ENCODE peak calls at places on chromosomes 5 and 9, in six cellular contexts. X, N, T, F, H and J are unnamed samples.
A peak's percentile ranks its signal among the peaks of the same experiment; 100 is the strongest.

GRCh38 chr5:90940227-90940995 is 381.8 kb downstream of the ADGRV1 start:
- DNase-seq in X (no peak), N (no peak), T (no peak), F (no peak), H (peak; percentile 94), J (peak; percentile 67)

GRCh38 chr9:127033784-127034183 is 88.7 kb downstream of the ANGPTL2 start:
- DNase-seq in X (no peak), N (no peak), T (no peak), F (no peak), H (no peak), J (no peak)

GRCh38 chr9:114336699-114337395 is 7.2 kb downstream of the ORM2 start:
- DNase-seq in X (no peak), N (no peak), T (no peak), F (no peak), H (no peak), J (no peak)

GRCh38 chr5:23157169-23157568 is 304.0 kb upstream of the CDH12 start:
- DNase-seq in X (no peak), N (no peak), T (no peak), F (no peak), H (no peak), J (no peak)

GRCh38 chr5:1737790-1738405 is 61.7 kb downstream of the MRPL36 start:
- DNase-seq in X (no peak), N (peak; percentile 52), T (no peak), F (no peak), H (peak; percentile 74), J (peak; percentile 35)

GRCh38 chr5:167280111-167280510 is 1011.3 kb upstream of the WWC1 start:
- DNase-seq in X (no peak), N (no peak), T (no peak), F (no peak), H (no peak), J (no peak)

GRCh38 chr5:143896981-143897380 is 85.0 kb downstream of the HMHB1 start:
- DNase-seq in X (no peak), N (no peak), T (no peak), F (no peak), H (no peak), J (no peak)

GRCh38 chr9:137772281-137772873 is 105.2 kb upstream of the CACNA1B start:
- DNase-seq in X (peak; percentile 42), N (no peak), T (no peak), F (no peak), H (no peak), J (no peak)

GRCh38 chr5:173501922-173502321 is 114.5 kb downstream of the BOD1 start:
- DNase-seq in X (no peak), N (no peak), T (no peak), F (no peak), H (no peak), J (no peak)

GRCh38 chr9:120914953-120915352 is 11.6 kb downstream of the TRAF1 start:
- DNase-seq in X (no peak), N (no peak), T (no peak), F (no peak), H (no peak), J (no peak)

GRCh38 chr9:81868145-81868544 is 60.1 kb upstream of the SPATA31D4 start:
- DNase-seq in X (no peak), N (no peak), T (no peak), F (no peak), H (no peak), J (no peak)

GRCh38 chr9:96556701-96557461 is 62.8 kb downstream of the CDC14B start:
- DNase-seq in X (no peak), N (no peak), T (no peak), F (no peak), H (no peak), J (no peak)

GRCh38 chr9:26954050-26954508 is 2.1 kb upstream of the IFT74 start:
- DNase-seq in X (no peak), N (no peak), T (no peak), F (peak; percentile 13), H (no peak), J (no peak)

GRCh38 chr5:176596689-176597416 is 13.1 kb downstream of the GPRIN1 start:
- DNase-seq in X (peak; percentile 89), N (peak; percentile 72), T (no peak), F (no peak), H (no peak), J (no peak)